ENCODE peak calls at places on chromosomes 4 and X, in eight cellular contexts. A is NCI-H1092; T is stimulated activated CD8-positive, alpha-beta memory T cell treated with anti-CD3 and anti-CD28 coated beads, Interleukin-7, amount 100 ng/mL, for 1 hour; N is posterior cingulate gyrus; Q is DMS53; V is HL-60; W is EH; G is right cardiac atrium. P is an unnamed sample.

GRCh38 chr4:101037938-101038413 is 309.4 kb downstream of the PPP3CA start:
- DNase-seq in T (no peak), N (no peak), W (peak; percentile 64), V (no peak), G (no peak), Q (no peak), A (no peak), P (no peak)

GRCh38 chrX:103538728-103539127 is 19.4 kb upstream of the RAB40A start:
- DNase-seq in T (no peak), W (peak; percentile 84), A (no peak), G (no peak), Q (no peak), N (no peak), V (no peak), P (no peak)

GRCh38 chr4:98662619-98663225 is 4.3 kb upstream of the TSPAN5 start:
- DNase-seq in T (no peak), G (no peak), W (no peak), N (no peak), A (no peak), V (no peak), Q (peak; percentile 12), P (no peak)

GRCh38 chr4:171186700-171187099 is 626.5 kb upstream of the GALNTL6 start:
- DNase-seq in V (no peak), N (no peak), G (no peak), T (no peak), Q (peak; percentile 33), W (no peak), A (no peak), P (no peak)

GRCh38 chr4:128525387-128525786 is 237.8 kb upstream of the PGRMC2 start:
- DNase-seq in W (peak; percentile 65), G (no peak), V (no peak), N (no peak), T (no peak), A (no peak), Q (no peak), P (no peak)

GRCh38 chr4:145679991-145680455 is at the start of gene C4orf51:
- DNase-seq in G (no peak), T (no peak), W (peak; percentile 67), N (no peak), Q (peak; percentile 75), A (no peak), V (no peak), P (peak; percentile 90)

GRCh38 chr4:183370786-183371185 is 48.6 kb upstream of the CLDN24 start:
- DNase-seq in T (no peak), A (no peak), G (no peak), V (no peak), Q (no peak), N (no peak), W (no peak), P (no peak)

GRCh38 chrX:74248889-74249288 is 55.1 kb upstream of the ZCCHC13 start:
- DNase-seq in N (no peak), A (no peak), G (no peak), V (no peak), W (peak; percentile 40), T (no peak), Q (no peak), P (no peak)

GRCh38 chr4:25308266-25308665 is 4.3 kb upstream of the ZCCHC4 start:
- DNase-seq in A (no peak), N (no peak), G (no peak), T (no peak), Q (no peak), W (peak; percentile 14), V (peak; percentile 12), P (no peak)

GRCh38 chr4:100417565-100417964 is 100.3 kb downstream of the EMCN start:
- DNase-seq in W (no peak), V (no peak), T (no peak), Q (peak; percentile 31), N (no peak), G (no peak), A (no peak), P (no peak)

GRCh38 chr4:184807261-184807660 is 18.5 kb downstream of the ACSL1 start:
- DNase-seq in Q (peak; percentile 9), W (no peak), N (no peak), A (peak; percentile 9), G (no peak), T (no peak), V (no peak), P (no peak)

GRCh38 chr4:85703098-85703497 is 228.1 kb downstream of the ARHGAP24 start:
- DNase-seq in V (no peak), T (no peak), Q (no peak), W (peak; percentile 59), G (no peak), A (no peak), N (no peak), P (no peak)

GRCh38 chrX:107324493-107325310 is 118.3 kb downstream of the DNAAF6 start:
- DNase-seq in G (peak; percentile 75), Q (peak; percentile 91), T (no peak), A (no peak), N (peak; percentile 61), V (no peak), W (peak; percentile 29), P (no peak)

GRCh38 chr4:123786955-123787354 is 390.4 kb downstream of the SPRY1 start:
- DNase-seq in V (no peak), A (no peak), T (no peak), N (no peak), W (peak; percentile 49), Q (no peak), G (peak; percentile 60), P (peak; percentile 5)

GRCh38 chrX:48961585-48962091 is 4.2 kb upstream of the OTUD5 start:
- DNase-seq in V (no peak), T (no peak), A (no peak), W (no peak), Q (no peak), G (peak; percentile 61), N (no peak), P (no peak)

GRCh38 chr4:153364061-153364460 is 19.6 kb downstream of the MND1 start:
- DNase-seq in W (peak; percentile 31), Q (no peak), N (no peak), V (no peak), G (no peak), A (no peak), T (no peak), P (no peak)

GRCh38 chr4:4794421-4794820 is 65.0 kb upstream of the MSX1 start:
- DNase-seq in A (no peak), Q (no peak), V (no peak), G (no peak), T (no peak), N (no peak), W (peak; percentile 85), P (no peak)

GRCh38 chr4:163113921-163114703 is 52.6 kb downstream of the NAF1 start:
- DNase-seq in N (no peak), T (no peak), G (no peak), Q (no peak), A (no peak), W (no peak), V (no peak), P (no peak)

GRCh38 chr4:8739820-8740665 is 131.6 kb downstream of the HMX1 start:
- DNase-seq in G (no peak), A (no peak), T (no peak), Q (no peak), V (no peak), W (no peak), N (peak; percentile 69), P (no peak)

GRCh38 chrX:3599787-3600465 is 113.5 kb downstream of the PRKX start:
- DNase-seq in G (no peak), Q (no peak), A (no peak), W (peak; percentile 16), V (no peak), T (no peak), N (no peak), P (no peak)

P was measured in kidney glomerular epithelial cell.